ENCODE peak calls at places on chromosomes 6 and 20, in nine cellular contexts. W is esophagus squamous epithelium; Z is choroid plexus epithelial cell; G is nephron progenitor cell; V is stimulated activated CD4-positive, alpha-beta T cell treated with anti-CD3 and anti-CD28 coated beads, TNF-alpha, amount 100 ng/mL, for 48 hours; H is AG04450; C is PC-3; B is D341Med; M is heart left ventricle. D is an unnamed sample.

GRCh38 chr20:4082406-4083102 is 67.2 kb upstream of the RNF24 start:
- DNase-seq in W (no peak), Z (peak; percentile 83), G (no peak), V (no peak), H (no peak), C (peak; percentile 25), B (no peak), M (peak; percentile 49), D (no peak)

GRCh38 chr6:53815381-53816119 is 20.7 kb downstream of the LRRC1 start:
- DNase-seq in W (no peak), Z (peak; percentile 46), G (no peak), V (no peak), H (no peak), C (peak; percentile 50), B (no peak), M (no peak), D (no peak)

GRCh38 chr6:33323623-33323948 is 6.0 kb upstream of the ZBTB22 start:
- DNase-seq in W (no peak), Z (no peak), G (no peak), V (no peak), H (no peak), C (no peak), B (no peak), M (no peak), D (no peak)

GRCh38 chr6:42498473-42499128 is 46.9 kb upstream of the TRERF1 start:
- DNase-seq in W (no peak), Z (no peak), G (no peak), V (no peak), H (no peak), C (peak; percentile 3), B (no peak), M (no peak), D (no peak)

GRCh38 chr6:90169328-90169886 is 127.2 kb downstream of the BACH2 start:
- DNase-seq in W (no peak), Z (peak; percentile 9), G (no peak), V (no peak), H (no peak), C (no peak), B (no peak), M (peak; percentile 37), D (no peak)

GRCh38 chr20:54502179-54502578 is 26.8 kb downstream of the DOK5 start:
- DNase-seq in W (no peak), Z (no peak), G (no peak), V (no peak), H (no peak), C (peak; percentile 38), B (no peak), M (no peak), D (no peak)

GRCh38 chr20:25195962-25196700 is 619 bp downstream of the ENTPD6 start:
- DNase-seq in W (no peak), Z (no peak), G (peak; percentile 56), V (no peak), H (no peak), C (peak; percentile 85), B (peak; percentile 53), M (peak; percentile 51), D (no peak)

GRCh38 chr6:85389180-85389797 is 60.6 kb upstream of the NT5E start:
- DNase-seq in W (no peak), Z (no peak), G (no peak), V (peak; percentile 3), H (no peak), C (no peak), B (no peak), M (no peak), D (no peak)

GRCh38 chr6:112010328-112010727 is 43.6 kb upstream of the CCN6 start:
- DNase-seq in W (no peak), Z (no peak), G (no peak), V (no peak), H (no peak), C (no peak), B (no peak), M (no peak), D (no peak)

GRCh38 chr6:134230087-134230717 is 87.7 kb downstream of the SGK1 start:
- DNase-seq in W (no peak), Z (no peak), G (no peak), V (no peak), H (no peak), C (no peak), B (peak; percentile 33), M (peak; percentile 46), D (no peak)

GRCh38 chr6:36246511-36247268 is 23.2 kb upstream of the PNPLA1 start:
- DNase-seq in W (no peak), Z (peak; percentile 51), G (no peak), V (no peak), H (no peak), C (peak; percentile 26), B (no peak), M (no peak), D (no peak)

GRCh38 chr6:168060521-168060931 is 18.5 kb downstream of the FRMD1 start:
- DNase-seq in W (no peak), Z (peak; percentile 83), G (peak; percentile 68), V (no peak), H (peak; percentile 16), C (peak; percentile 28), B (no peak), M (peak; percentile 74), D (peak; percentile 20)

GRCh38 chr6:152112503-152113261 is 305.2 kb downstream of the ESR1 start:
- DNase-seq in W (no peak), Z (no peak), G (no peak), V (no peak), H (no peak), C (no peak), B (no peak), M (peak; percentile 79), D (no peak)

GRCh38 chr6:35468980-35469710 is 944 bp downstream of the RPL10A start:
- DNase-seq in W (no peak), Z (no peak), G (no peak), V (no peak), H (no peak), C (no peak), B (no peak), M (no peak), D (no peak)

GRCh38 chr6:137084090-137084489 is 39.3 kb upstream of the IL20RA start:
- DNase-seq in W (no peak), Z (no peak), G (no peak), V (no peak), H (no peak), C (no peak), B (no peak), M (no peak), D (no peak)

GRCh38 chr6:163554663-163555062 is 140.1 kb downstream of the QKI start:
- DNase-seq in W (no peak), Z (peak; percentile 64), G (peak; percentile 20), V (peak; percentile 9), H (no peak), C (peak; percentile 60), B (peak; percentile 47), M (no peak), D (no peak)

GRCh38 chr6:158772172-158772571 is 47.0 kb downstream of the EZR start:
- DNase-seq in W (no peak), Z (no peak), G (no peak), V (no peak), H (no peak), C (no peak), B (no peak), M (no peak), D (no peak)

GRCh38 chr6:98924647-98925046 is 23.1 kb downstream of the FBXL4 start:
- DNase-seq in W (no peak), Z (no peak), G (no peak), V (no peak), H (no peak), C (no peak), B (no peak), M (peak; percentile 41), D (no peak)

GRCh38 chr20:13644010-13644409 is 5.3 kb upstream of the TASP1 start:
- DNase-seq in W (no peak), Z (no peak), G (no peak), V (no peak), H (no peak), C (no peak), B (no peak), M (no peak), D (no peak)

GRCh38 chr20:14921546-14921945 is 584.1 kb upstream of the FLRT3 start:
- DNase-seq in W (no peak), Z (peak; percentile 16), G (no peak), V (no peak), H (no peak), C (peak; percentile 58), B (no peak), M (no peak), D (no peak)

GRCh38 chr20:57907131-57908083 is 197.6 kb upstream of the PMEPA1 start:
- DNase-seq in W (no peak), Z (no peak), G (no peak), V (no peak), H (no peak), C (no peak), B (no peak), M (no peak), D (no peak)

GRCh38 chr6:152905551-152906299 is 77.1 kb downstream of the FBXO5 start:
- DNase-seq in W (no peak), Z (no peak), G (no peak), V (no peak), H (no peak), C (no peak), B (no peak), M (no peak), D (no peak)

GRCh38 chr20:409697-410559 is 1.8 kb downstream of the RBCK1 start:
- DNase-seq in W (no peak), Z (no peak), G (no peak), V (no peak), H (no peak), C (no peak), B (no peak), M (no peak), D (no peak)

GRCh38 chr6:89371849-89372505 is 19.5 kb upstream of the UBE2J1 start:
- DNase-seq in W (peak; percentile 23), Z (peak; percentile 55), G (peak; percentile 83), V (peak; percentile 63), H (peak; percentile 6), C (peak; percentile 73), B (peak; percentile 85), M (peak; percentile 79), D (no peak)

GRCh38 chr20:51775241-51775640 is 7.1 kb upstream of the ATP9A start:
- DNase-seq in W (no peak), Z (no peak), G (no peak), V (no peak), H (no peak), C (no peak), B (no peak), M (no peak), D (no peak)

GRCh38 chr6:122180132-122180531 is 219.3 kb upstream of the HSF2 start:
- DNase-seq in W (no peak), Z (peak; percentile 47), G (no peak), V (no peak), H (no peak), C (no peak), B (no peak), M (no peak), D (no peak)

GRCh38 chr20:40639132-40639531 is 49.9 kb downstream of the MAFB start:
- DNase-seq in W (no peak), Z (no peak), G (no peak), V (no peak), H (no peak), C (no peak), B (no peak), M (no peak), D (no peak)

GRCh38 chr6:11231564-11232176 is 798 bp downstream of the NEDD9 start:
- DNase-seq in W (no peak), Z (peak; percentile 60), G (no peak), V (no peak), H (no peak), C (peak; percentile 61), B (no peak), M (no peak), D (no peak)

GRCh38 chr6:21033095-21033494 is 498.8 kb downstream of the CDKAL1 start:
- DNase-seq in W (no peak), Z (no peak), G (no peak), V (no peak), H (no peak), C (no peak), B (no peak), M (no peak), D (no peak)

GRCh38 chr6:145214570-145214969 is 520.8 kb downstream of the EPM2A start:
- DNase-seq in W (no peak), Z (peak; percentile 56), G (peak; percentile 3), V (no peak), H (no peak), C (peak; percentile 53), B (no peak), M (no peak), D (no peak)

GRCh38 chr6:99559056-99559455 is 9.4 kb downstream of the CCNC start:
- DNase-seq in W (no peak), Z (no peak), G (no peak), V (no peak), H (no peak), C (no peak), B (no peak), M (no peak), D (no peak)